ENCODE peak calls at places on chromosomes 1 and 21, in four cellular contexts. One of them, this sample, is unnamed.

GRCh38 chr1:62722796-62723195 is 34.6 kb upstream of the DOCK7 start:
- DNase-seq in HepG2: no peak
- DNase-seq in GM12878: peak
- DNase-seq in K562: no peak
- DNase-seq in this sample: no peak

GRCh38 chr1:200351826-200352549 is 57.8 kb downstream of the ZNF281 start:
- DNase-seq in K562: no peak
- DNase-seq in HepG2: no peak
- DNase-seq in GM12878: no peak
- DNase-seq in this sample: peak

GRCh38 chr1:209988706-209989105 is 50.7 kb downstream of the SYT14 start:
- DNase-seq in GM12878: no peak
- DNase-seq in K562: no peak
- DNase-seq in HepG2: no peak
- DNase-seq in this sample: no peak

GRCh38 chr1:215748431-215748830 is 181.3 kb downstream of the KCTD3 start:
- DNase-seq in HepG2: no peak
- DNase-seq in K562: no peak
- DNase-seq in GM12878: no peak
- DNase-seq in this sample: no peak

GRCh38 chr1:234484218-234484617 is 5.2 kb upstream of the TARBP1 start:
- DNase-seq in GM12878: no peak
- DNase-seq in K562: no peak
- DNase-seq in HepG2: no peak
- DNase-seq in this sample: no peak

GRCh38 chr1:192951961-192952460 is 107.1 kb downstream of the UCHL5 start:
- DNase-seq in K562: no peak
- DNase-seq in GM12878: peak
- DNase-seq in HepG2: no peak
- DNase-seq in this sample: no peak

GRCh38 chr1:208047975-208048374 is 137.1 kb upstream of the CD34 start:
- DNase-seq in GM12878: no peak
- DNase-seq in HepG2: no peak
- DNase-seq in K562: no peak
- DNase-seq in this sample: no peak

GRCh38 chr1:109467301-109467777 is 993 bp downstream of the SYPL2 start:
- DNase-seq in GM12878: no peak
- DNase-seq in K562: peak
- DNase-seq in HepG2: no peak
- DNase-seq in this sample: no peak

GRCh38 chr1:221839794-221840395 is 98.0 kb upstream of the DUSP10 start:
- DNase-seq in HepG2: peak
- DNase-seq in K562: no peak
- DNase-seq in GM12878: peak
- DNase-seq in this sample: peak

GRCh38 chr1:244012232-244012631 is 38.9 kb upstream of the ZBTB18 start:
- DNase-seq in HepG2: no peak
- DNase-seq in K562: no peak
- DNase-seq in GM12878: no peak
- DNase-seq in this sample: no peak

GRCh38 chr21:45591619-45592207 is 49.5 kb upstream of the SLC19A1 start:
- DNase-seq in GM12878: no peak
- DNase-seq in HepG2: no peak
- DNase-seq in K562: no peak
- DNase-seq in this sample: no peak

GRCh38 chr1:37288900-37289299 is 185.5 kb upstream of the ZC3H12A start:
- DNase-seq in HepG2: no peak
- DNase-seq in GM12878: peak
- DNase-seq in K562: peak
- DNase-seq in this sample: no peak

GRCh38 chr1:198295186-198295585 is 138.4 kb downstream of the NEK7 start:
- DNase-seq in GM12878: no peak
- DNase-seq in K562: no peak
- DNase-seq in HepG2: no peak
- DNase-seq in this sample: no peak

GRCh38 chr1:30466026-30466425 is 257.4 kb downstream of the MATN1 start:
- DNase-seq in HepG2: no peak
- DNase-seq in K562: no peak
- DNase-seq in GM12878: no peak
- DNase-seq in this sample: no peak

GRCh38 chr1:9942399-9942938 is 722 bp downstream of the LZIC start:
- DNase-seq in HepG2: peak
- DNase-seq in GM12878: peak
- DNase-seq in K562: peak
- DNase-seq in this sample: peak

GRCh38 chr1:54375331-54376084 is 30.7 kb downstream of the SSBP3 start:
- DNase-seq in GM12878: no peak
- DNase-seq in K562: peak
- DNase-seq in HepG2: no peak
- DNase-seq in this sample: no peak

GRCh38 chr21:45035477-45035848 is 38.9 kb upstream of the ADARB1 start:
- DNase-seq in GM12878: no peak
- DNase-seq in K562: no peak
- DNase-seq in HepG2: no peak
- DNase-seq in this sample: no peak

GRCh38 chr21:37593740-37594471 is 227.3 kb downstream of the DYRK1A start:
- DNase-seq in HepG2: no peak
- DNase-seq in K562: no peak
- DNase-seq in GM12878: no peak
- DNase-seq in this sample: no peak

GRCh38 chr1:30982937-30983336 is 74.4 kb upstream of the SDC3 start:
- DNase-seq in GM12878: no peak
- DNase-seq in HepG2: no peak
- DNase-seq in K562: no peak
- DNase-seq in this sample: no peak

GRCh38 chr1:161092621-161093028 is 3.3 kb upstream of the NECTIN4 start:
- DNase-seq in K562: no peak
- DNase-seq in HepG2: no peak
- DNase-seq in GM12878: no peak
- DNase-seq in this sample: no peak

GRCh38 chr1:22048351-22049192 is 3.9 kb upstream of the CDC42 start:
- DNase-seq in K562: peak
- DNase-seq in GM12878: peak
- DNase-seq in HepG2: peak
- DNase-seq in this sample: no peak

DNA sequence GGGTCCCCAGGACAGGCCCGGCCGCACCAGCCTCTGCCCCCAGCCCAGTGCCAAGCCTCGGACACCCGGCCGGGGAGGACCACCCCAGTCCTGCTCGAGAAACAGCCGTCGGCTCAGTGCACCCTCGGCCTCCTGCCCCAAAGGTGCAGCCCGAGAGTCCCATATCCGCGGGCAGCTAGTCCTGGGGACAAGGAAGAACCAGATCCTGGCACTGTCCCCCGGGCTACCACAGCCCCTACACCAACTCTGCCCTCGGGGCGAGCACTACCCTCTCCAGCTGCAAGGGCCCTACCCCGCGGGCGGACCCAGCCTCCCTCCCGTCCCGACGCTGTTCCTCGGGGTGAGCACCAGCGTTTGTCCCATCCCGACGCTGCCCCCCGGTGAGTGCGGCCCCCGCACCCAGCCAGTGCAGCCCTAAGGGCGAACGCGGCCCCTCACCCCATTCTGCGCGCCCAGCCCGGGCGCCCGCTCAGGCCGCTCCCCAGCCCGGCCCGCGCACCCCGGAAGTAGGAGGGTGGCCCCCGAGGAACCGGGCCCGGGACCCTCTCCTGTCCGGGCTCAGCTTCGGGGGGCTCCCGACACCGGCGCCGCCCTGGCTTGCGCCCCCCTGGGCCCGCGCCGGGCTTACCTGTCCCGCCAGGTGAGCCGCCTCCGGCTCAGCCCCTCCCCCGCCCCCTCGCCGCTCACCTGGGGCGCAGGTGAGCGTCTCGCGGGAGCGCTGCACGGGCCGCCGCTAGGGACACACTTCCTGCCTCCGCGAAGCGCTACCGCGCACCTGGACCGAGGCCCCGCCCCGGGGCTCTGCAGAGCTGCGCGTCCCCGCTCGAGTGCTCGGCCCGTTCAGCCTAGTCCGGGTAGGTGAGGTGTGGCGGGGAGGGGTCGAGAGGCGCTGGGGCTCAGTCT is at the start of gene KDF1:
- DNase-seq in GM12878: no peak
- DNase-seq in K562: peak
- DNase-seq in HepG2: no peak
- DNase-seq in this sample: no peak
- TF ChIP-seq POLR2AphosphoS2 in GM12878: no peak
- TF ChIP-seq POLR2AphosphoS2 in K562: no peak
- TF ChIP-seq POLR2AphosphoS2 in HepG2: no peak
- TF ChIP-seq POLR2AphosphoS2 in this sample: no peak

GRCh38 chr1:169486281-169486904 is 649 bp upstream of the SLC19A2 start:
- DNase-seq in GM12878: no peak
- DNase-seq in HepG2: no peak
- DNase-seq in K562: peak
- DNase-seq in this sample: no peak
- TF ChIP-seq MYC in GM12878: no peak
- TF ChIP-seq MYC in HepG2: no peak
- TF ChIP-seq MYC in K562: peak
- TF ChIP-seq MYC in this sample: no peak

GRCh38 chr1:8860738-8861516 is 17.6 kb downstream of the ENO1 start:
- DNase-seq in GM12878: no peak
- DNase-seq in HepG2: no peak
- DNase-seq in K562: no peak
- DNase-seq in this sample: no peak
- TF ChIP-seq POLR2AphosphoS2 in GM12878: peak
- TF ChIP-seq POLR2AphosphoS2 in HepG2: no peak
- TF ChIP-seq POLR2AphosphoS2 in K562: no peak
- TF ChIP-seq POLR2AphosphoS2 in this sample: no peak

GRCh38 chr1:165355221-165355976 is 1.1 kb downstream of the LMX1A start:
- DNase-seq in HepG2: no peak
- DNase-seq in GM12878: no peak
- DNase-seq in K562: no peak
- DNase-seq in this sample: no peak

GRCh38 chr1:165354739-165355138 is 1.8 kb downstream of the LMX1A start:
- DNase-seq in HepG2: no peak
- DNase-seq in GM12878: no peak
- DNase-seq in K562: no peak
- DNase-seq in this sample: no peak

GRCh38 chr1:165356876-165357275 is 361 bp upstream of the LMX1A start:
- DNase-seq in GM12878: no peak
- DNase-seq in K562: no peak
- DNase-seq in HepG2: no peak
- DNase-seq in this sample: no peak

GRCh38 chr1:165353731-165354671 is 2.5 kb downstream of the LMX1A start:
- DNase-seq in GM12878: no peak
- DNase-seq in HepG2: no peak
- DNase-seq in K562: no peak
- DNase-seq in this sample: no peak

DNA sequence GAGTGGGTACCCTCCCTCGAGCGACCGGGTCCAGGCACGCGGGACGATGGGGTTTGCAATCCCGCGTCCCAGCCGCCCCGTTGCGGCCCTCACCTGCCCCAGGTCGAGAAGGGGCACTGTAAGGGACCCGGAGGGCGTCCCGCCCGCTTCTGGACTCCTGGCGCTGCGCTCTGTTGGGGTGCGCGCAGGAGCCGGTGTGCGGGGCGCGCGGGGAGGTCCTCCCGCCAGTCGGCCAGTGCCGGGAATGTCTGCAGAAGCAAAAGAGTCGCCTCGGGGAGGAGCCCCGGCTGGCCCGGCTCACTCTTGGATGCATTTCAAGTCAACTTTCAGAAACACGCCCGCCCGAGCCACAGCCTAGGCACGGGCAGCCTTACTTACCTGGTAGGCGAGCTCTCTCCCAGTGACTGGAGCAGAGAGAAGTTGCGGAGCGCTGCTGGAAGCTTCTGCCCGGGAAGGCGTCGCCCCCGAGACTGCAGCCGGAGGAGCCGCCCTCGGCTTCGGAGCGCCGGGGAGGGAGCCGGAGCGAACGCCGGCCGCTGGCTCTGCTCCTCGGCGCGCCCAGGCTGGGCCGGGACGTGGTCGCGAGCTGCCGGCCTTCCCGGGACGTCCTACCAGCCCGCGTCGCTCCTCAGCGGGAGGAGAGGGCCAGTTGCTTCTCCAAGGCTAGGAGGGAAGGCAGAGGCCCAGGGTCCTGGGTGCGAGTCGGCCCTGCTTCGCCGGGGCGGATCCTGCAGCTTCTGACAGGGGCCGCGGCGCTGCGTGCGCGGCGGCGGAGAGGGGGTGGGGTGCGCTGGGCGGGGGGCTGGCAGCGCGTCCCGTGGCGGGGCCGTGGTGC is at the start of gene LMX1A:
- DNase-seq in GM12878: no peak
- DNase-seq in HepG2: no peak
- DNase-seq in K562: no peak
- DNase-seq in this sample: peak
- TF ChIP-seq MYC in GM12878: no peak
- TF ChIP-seq MYC in HepG2: no peak
- TF ChIP-seq MYC in K562: no peak
- TF ChIP-seq MYC in this sample: no peak

GRCh38 chr1:45552309-45552708 is 1.7 kb downstream of the AKR1A1 start:
- DNase-seq in K562: no peak
- DNase-seq in GM12878: no peak
- DNase-seq in HepG2: no peak
- DNase-seq in this sample: no peak
- TF ChIP-seq POLR2AphosphoS2 in K562: no peak
- TF ChIP-seq POLR2AphosphoS2 in GM12878: no peak
- TF ChIP-seq POLR2AphosphoS2 in HepG2: no peak
- TF ChIP-seq POLR2AphosphoS2 in this sample: no peak

DNA sequence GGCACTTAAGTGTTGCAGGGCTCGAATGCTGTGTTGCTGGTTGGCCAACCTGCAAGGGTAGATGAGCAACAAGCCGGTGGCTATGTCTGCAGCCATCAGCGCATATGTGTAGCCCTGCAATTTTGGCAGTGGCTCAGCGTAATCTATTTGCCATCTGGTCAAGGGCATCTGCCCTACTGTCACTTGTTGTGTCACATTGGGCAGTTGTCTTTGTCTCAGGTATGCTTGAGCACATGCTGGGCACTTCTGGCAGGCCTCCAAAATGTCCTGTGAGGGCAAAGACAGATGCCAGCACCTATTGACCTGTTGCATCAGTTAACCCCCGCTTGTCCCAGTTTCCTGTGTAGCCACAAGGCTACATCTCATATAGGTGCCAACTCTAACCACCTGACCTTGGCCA is 111.8 kb downstream of the GDAP2 start:
- DNase-seq in K562: no peak
- DNase-seq in GM12878: no peak
- DNase-seq in HepG2: no peak
- DNase-seq in this sample: no peak
- TF ChIP-seq MYC in K562: no peak
- TF ChIP-seq MYC in GM12878: no peak
- TF ChIP-seq MYC in HepG2: no peak
- TF ChIP-seq MYC in this sample: no peak

DNA sequence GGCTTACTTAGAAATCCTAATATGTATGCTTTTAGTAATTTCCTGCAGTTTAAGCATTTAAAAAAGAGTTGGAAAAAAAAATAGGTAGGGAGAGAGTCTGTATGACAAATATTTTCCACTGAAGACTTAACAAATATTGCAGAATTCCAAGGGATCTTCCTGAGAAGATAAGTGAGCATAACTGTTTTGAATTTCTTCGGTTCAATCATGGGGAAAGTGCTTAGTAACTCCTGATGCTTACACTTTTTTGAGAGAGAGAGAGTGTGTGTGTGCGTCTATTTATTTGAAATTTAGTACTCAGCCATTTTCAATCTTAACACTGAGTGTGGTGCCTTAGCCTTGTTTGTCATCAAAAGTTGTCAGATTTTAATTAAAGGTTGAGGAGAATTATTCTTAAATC is 18.5 kb downstream of the SON start:
- DNase-seq in K562: no peak
- DNase-seq in HepG2: no peak
- DNase-seq in GM12878: no peak
- DNase-seq in this sample: no peak
- TF ChIP-seq POLR2AphosphoS2 in K562: no peak
- TF ChIP-seq POLR2AphosphoS2 in HepG2: peak
- TF ChIP-seq POLR2AphosphoS2 in GM12878: no peak
- TF ChIP-seq POLR2AphosphoS2 in this sample: no peak